ENCODE peak calls at places on chromosomes 11 and 22, in six cellular contexts. O, L, T, D, P and H are unnamed samples.

GRCh38 chr11:77397631-77398030 is 76.3 kb downstream of the PAK1 start:
- DNase-seq in O (no peak), L (no peak), T (no peak), D (no peak), P (no peak), H (no peak)

GRCh38 chr11:15569626-15570025 is 454.9 kb downstream of the INSC start:
- DNase-seq in O (no peak), L (no peak), T (peak; percentile 30), D (no peak), P (no peak), H (peak; percentile 62)

GRCh38 chr11:68658661-68659060 is 25.7 kb upstream of the GAL start:
- DNase-seq in O (no peak), L (no peak), T (no peak), D (no peak), P (peak; percentile 79), H (no peak)

GRCh38 chr11:75597636-75598035 is 35.6 kb downstream of the SERPINH1 start:
- DNase-seq in O (peak; percentile 36), L (no peak), T (no peak), D (no peak), P (peak; percentile 38), H (no peak)

GRCh38 chr11:2577071-2578005 is 122.5 kb downstream of the KCNQ1OT1 start:
- DNase-seq in O (no peak), L (peak; percentile 63), T (peak; percentile 16), D (peak; percentile 10), P (no peak), H (no peak)

GRCh38 chr11:22566293-22566692 is 59.3 kb downstream of the FANCF start:
- DNase-seq in O (no peak), L (no peak), T (no peak), D (no peak), P (no peak), H (no peak)

GRCh38 chr22:37157516-37158289 is 8.0 kb upstream of the IL2RB start:
- DNase-seq in O (peak; percentile 56), L (no peak), T (no peak), D (no peak), P (peak; percentile 61), H (no peak)

GRCh38 chr11:60783141-60783484 is 2.0 kb upstream of the MS4A10 start:
- DNase-seq in O (no peak), L (no peak), T (no peak), D (no peak), P (no peak), H (no peak)

GRCh38 chr22:48718818-48719500 is 1108.7 kb downstream of the BRD1 start:
- DNase-seq in O (no peak), L (peak; percentile 37), T (no peak), D (no peak), P (no peak), H (no peak)

GRCh38 chr22:35892192-35892591 is 136.4 kb downstream of the RBFOX2 start:
- DNase-seq in O (no peak), L (no peak), T (no peak), D (peak; percentile 67), P (peak; percentile 82), H (no peak)

GRCh38 chr11:127491589-127491988 is 491.0 kb upstream of the KIRREL3 start:
- DNase-seq in O (no peak), L (no peak), T (no peak), D (no peak), P (no peak), H (peak; percentile 26)

GRCh38 chr11:112830255-112830654 is 131.0 kb upstream of the NCAM1 start:
- DNase-seq in O (no peak), L (no peak), T (no peak), D (no peak), P (no peak), H (no peak)

GRCh38 chr11:26994579-26995210 is 783 bp downstream of the FIBIN start:
- DNase-seq in O (no peak), L (peak; percentile 42), T (no peak), D (peak; percentile 31), P (no peak), H (no peak)

DNA sequence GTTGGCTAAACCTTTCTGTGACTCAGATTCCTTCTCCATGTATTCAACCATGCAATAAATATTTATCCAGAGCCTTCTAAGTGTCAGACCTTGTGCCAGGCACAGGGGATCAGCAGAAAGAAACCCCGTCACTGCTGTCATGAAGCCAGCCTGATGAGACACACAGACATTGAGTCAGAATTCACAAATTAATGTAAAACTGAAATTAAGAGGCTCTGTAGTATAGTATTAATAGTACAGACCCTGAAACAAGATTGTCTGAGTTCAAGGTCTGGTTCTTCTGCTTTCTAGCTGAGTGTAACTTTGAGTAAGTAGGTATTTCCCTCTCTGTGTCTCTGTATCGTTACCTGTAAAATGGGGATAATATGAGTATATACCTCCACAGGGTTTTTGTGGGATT is 46.9 kb downstream of the ME3 start:
- DNase-seq in O (no peak), L (no peak), T (peak; percentile 41), D (no peak), P (peak; percentile 49), H (no peak)
- H3K4me3 ChIP-seq in O (no peak overlapping the region), L (no peak overlapping the region), T (no peak overlapping the region), D (no peak overlapping the region), P (no peak overlapping the region), H (no peak overlapping the region)

GRCh38 chr11:70078796-70079616 is 889 bp downstream of the ANO1 start:
- DNase-seq in O (no peak), L (no peak), T (no peak), D (no peak), P (no peak), H (no peak)
- H3K4me3 ChIP-seq in O (peak overlapping the region; percentile 46), L (peak overlapping the region; percentile 29), T (no peak overlapping the region), D (peak overlapping the region; percentile 33), P (no peak overlapping the region), H (no peak overlapping the region)

GRCh38 chr11:64185323-64186204 is at the start of gene STIP1:
- DNase-seq in O (peak; percentile 100), L (peak; percentile 98), T (peak; percentile 100), D (peak; percentile 100), P (peak; percentile 100), H (peak; percentile 100)
- H3K4me3 ChIP-seq in O (peak within 1 kb of the TSS; percentile 88), L (peak within 1 kb of the TSS; percentile 48), T (peak within 1 kb of the TSS; percentile 28), D (peak within 1 kb of the TSS; percentile 75), P (peak within 1 kb of the TSS; percentile 71), H (peak within 1 kb of the TSS; percentile 98)

GRCh38 chr11:64878494-64879225 is at the start of gene EHD1:
- DNase-seq in O (peak; percentile 92), L (peak; percentile 96), T (peak; percentile 99), D (peak; percentile 99), P (peak; percentile 94), H (peak; percentile 79)
- H3K4me3 ChIP-seq in O (peak within 1 kb of the TSS; percentile 95), L (peak within 1 kb of the TSS; percentile 83), T (peak within 1 kb of the TSS; percentile 51), D (peak within 1 kb of the TSS; percentile 69), P (peak within 1 kb of the TSS; percentile 95), H (peak within 1 kb of the TSS; percentile 96)

DNA sequence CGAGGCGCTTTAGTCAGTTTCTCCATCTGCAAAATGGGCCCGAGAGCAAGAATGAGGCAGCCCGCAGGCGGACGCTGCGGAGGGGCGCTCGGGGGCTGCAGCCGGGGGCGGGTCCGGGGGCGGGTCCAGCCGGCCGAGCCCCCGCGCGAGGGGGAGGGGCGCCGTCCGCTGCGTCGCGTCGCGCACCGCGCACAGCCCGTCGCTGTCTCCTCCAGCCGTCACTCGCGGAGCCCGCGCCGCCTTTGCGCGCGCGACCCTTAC is 282 bp downstream of the PC start:
- DNase-seq in O (no peak), L (no peak), T (no peak), D (no peak), P (no peak), H (no peak)
- H3K4me3 ChIP-seq in O (peak overlapping the region; percentile 46), L (peak overlapping the region; percentile 63), T (peak overlapping the region; percentile 49), D (peak overlapping the region; percentile 84), P (peak overlapping the region; percentile 49), H (peak overlapping the region; percentile 91)